ENCODE peak calls at places on chromosomes 5 and 9, in four cellular contexts. I is GM12878, T is K562, Q is HepG2. U is an unnamed sample.
A peak's percentile ranks its signal among the peaks of the same experiment; 100 is the strongest.

GRCh38 chr9:106927916-106928315 is 65.0 kb downstream of the ZNF462 start:
- DNase-seq in I (no peak), T (no peak), Q (no peak), U (no peak)

GRCh38 chr5:56455417-56455816 is 222.3 kb upstream of the ANKRD55 start:
- DNase-seq in I (no peak), T (no peak), Q (no peak), U (no peak)

GRCh38 chr9:114524401-114524800 is 19.1 kb upstream of the WHRN start:
- DNase-seq in I (no peak), T (no peak), Q (no peak), U (no peak)

GRCh38 chr9:75601280-75601679 is 289.2 kb upstream of the PCSK5 start:
- DNase-seq in I (no peak), T (no peak), Q (no peak), U (no peak)

GRCh38 chr9:126439402-126439765 is 112.8 kb downstream of the MVB12B start:
- DNase-seq in I (no peak), T (no peak), Q (no peak), U (no peak)

GRCh38 chr5:114782869-114783268 is 386.8 kb downstream of the TRIM36 start:
- DNase-seq in I (no peak), T (no peak), Q (no peak), U (no peak)

GRCh38 chr9:34986541-34987047 is 3.0 kb upstream of the DNAJB5 start:
- DNase-seq in I (no peak), T (no peak), Q (no peak), U (no peak)

GRCh38 chr5:96297290-96297689 is 135.8 kb downstream of the PCSK1 start:
- DNase-seq in I (no peak), T (no peak), Q (peak; percentile 40), U (peak; percentile 13)

GRCh38 chr5:71601222-71602026 is 14.3 kb downstream of the MCCC2 start:
- DNase-seq in I (peak; percentile 20), T (peak; percentile 66), Q (peak; percentile 74), U (peak; percentile 69)

GRCh38 chr9:109205526-109205925 is 38.5 kb upstream of the FRRS1L start:
- DNase-seq in I (no peak), T (no peak), Q (no peak), U (no peak)

GRCh38 chr9:76980566-76980965 is 38.9 kb upstream of the FOXB2 start:
- DNase-seq in I (no peak), T (no peak), Q (no peak), U (no peak)

GRCh38 chr9:8365029-8365428 is 565.5 kb upstream of the DMAC1 start:
- DNase-seq in I (no peak), T (no peak), Q (no peak), U (no peak)

GRCh38 chr5:173512637-173513435 is 103.6 kb downstream of the BOD1 start:
- DNase-seq in I (peak; percentile 13), T (no peak), Q (no peak), U (no peak)

GRCh38 chr9:127664678-127665507 is 41.9 kb upstream of the CFAP157 start:
- DNase-seq in I (no peak), T (no peak), Q (peak; percentile 83), U (no peak)

GRCh38 chr9:34590376-34591090 is 1.0 kb upstream of the CNTFR start:
- DNase-seq in I (no peak), T (no peak), Q (no peak), U (no peak)

GRCh38 chr5:53211799-53212198 is 102.2 kb upstream of the MOCS2 start:
- DNase-seq in I (no peak), T (no peak), Q (no peak), U (no peak)

GRCh38 chr5:14342306-14342705 is 199.2 kb downstream of the TRIO start:
- DNase-seq in I (no peak), T (no peak), Q (no peak), U (no peak)

GRCh38 chr5:148833925-148834324 is 7.5 kb downstream of the ADRB2 start:
- DNase-seq in I (no peak), T (no peak), Q (no peak), U (no peak)

GRCh38 chr5:56607551-56607950 is 207.8 kb upstream of the MAP3K1 start:
- DNase-seq in I (no peak), T (no peak), Q (no peak), U (no peak)

GRCh38 chr5:143271431-143271830 is 132.1 kb downstream of the NR3C1 start:
- DNase-seq in I (no peak), T (no peak), Q (no peak), U (no peak)

GRCh38 chr5:14767942-14768837 is 103.4 kb downstream of the ANKH start:
- DNase-seq in I (no peak), T (no peak), Q (peak; percentile 15), U (no peak)

GRCh38 chr5:67577424-67577823 is 380.8 kb upstream of the CD180 start:
- DNase-seq in I (no peak), T (no peak), Q (no peak), U (no peak)

GRCh38 chr5:97476852-97477534 is 293.9 kb upstream of the RIOK2 start:
- DNase-seq in I (no peak), T (no peak), Q (no peak), U (no peak)

GRCh38 chr9:92618633-92619225 is 51.2 kb downstream of the IPPK start:
- DNase-seq in I (no peak), T (no peak), Q (peak; percentile 63), U (no peak)

GRCh38 chr9:92686954-92687353 is 17.0 kb upstream of the IPPK start:
- DNase-seq in I (no peak), T (peak; percentile 37), Q (peak; percentile 45), U (peak; percentile 64)

GRCh38 chr9:134344068-134344820 is 18.0 kb downstream of the RXRA start:
- DNase-seq in I (no peak), T (peak; percentile 77), Q (no peak), U (no peak)

GRCh38 chr5:97998946-97999345 is 774.5 kb upstream of the RGMB start:
- DNase-seq in I (no peak), T (no peak), Q (no peak), U (no peak)

GRCh38 chr5:72510610-72511121 is 3.5 kb upstream of the ZNF366 start:
- DNase-seq in I (no peak), T (no peak), Q (no peak), U (no peak)

GRCh38 chr5:31381299-31381698 is 150.6 kb downstream of the DROSHA start:
- DNase-seq in I (no peak), T (no peak), Q (no peak), U (no peak)
- TF ChIP-seq BHLHE40 in I (no peak), T (no peak), Q (no peak), U (no peak)

GRCh38 chr5:78912085-78912771 is 72.9 kb downstream of the ARSB start:
- DNase-seq in I (no peak), T (no peak), Q (no peak), U (no peak)
- TF ChIP-seq FOXM1 in I (no peak), T (no peak), Q (no peak), U (no peak)

GRCh38 chr9:115883467-115884329 is 269.9 kb upstream of the PAPPA start:
- DNase-seq in I (no peak), T (no peak), Q (peak; percentile 55), U (peak; percentile 23)
- TF ChIP-seq BHLHE40 in I (no peak), T (no peak), Q (no peak), U (no peak)

GRCh38 chr5:160349249-160349965 is 21.0 kb downstream of the C1QTNF2 start:
- DNase-seq in I (no peak), T (no peak), Q (no peak), U (no peak)
- TF ChIP-seq FOXM1 in I (no peak), T (no peak), Q (no peak), U (no peak)

DNA sequence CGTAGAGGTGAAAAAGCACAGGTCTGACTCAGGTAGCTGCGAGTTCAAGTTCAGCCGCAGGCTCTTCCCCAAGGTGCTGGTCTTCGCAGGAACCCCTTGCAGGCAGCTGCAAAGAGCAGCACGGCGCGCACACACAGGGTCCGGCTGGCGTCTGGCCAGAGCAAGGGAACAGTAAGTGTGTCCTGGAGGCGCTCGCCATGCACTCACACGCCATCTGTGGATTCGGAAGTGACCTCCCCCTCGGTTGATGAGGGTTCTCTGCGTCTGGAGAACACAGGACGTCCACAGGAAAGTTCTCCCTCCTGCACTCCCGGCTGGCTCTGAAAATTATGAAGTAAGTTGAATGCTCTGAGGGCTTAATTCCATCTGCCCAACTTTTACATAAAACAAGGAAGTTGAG is 14.0 kb upstream of the EGFL7 start:
- DNase-seq in I (no peak), T (no peak), Q (no peak), U (no peak)
- TF ChIP-seq BHLHE40 in I (no peak), T (no peak), Q (no peak), U (no peak)

U was measured in HEK293T.